ENCODE peak calls at places on chromosomes 11 and 22, in nine cellular contexts. K is progenitor cell of endocrine pancreas, F is mucosa of descending colon, Z is brain microvascular endothelial cell, H is foreskin fibroblast, S is Peyer's patch, A is PC-3, X is lower leg skin, Y is fibroblast of mammary gland. N is an unnamed sample.

GRCh38 chr22:36453266-36453607 is 28.2 kb downstream of the TXN2 start:
- DNase-seq in H (no peak), K (no peak), A (peak), Z (no peak), Y (no peak), S (peak), X (no peak), F (peak), N (no peak)

GRCh38 chr22:34414467-34415440 is 494.5 kb upstream of the LARGE1 start:
- DNase-seq in H (no peak), Z (no peak), A (peak), Y (peak), K (peak), X (no peak), F (peak), S (peak), N (no peak)

GRCh38 chr11:72483412-72484186 is 49.3 kb upstream of the CLPB start:
- DNase-seq in S (no peak), F (peak), A (peak), Y (peak), H (peak), X (no peak), Z (peak), K (no peak), N (no peak)

GRCh38 chr11:22763166-22763565 is 66.4 kb downstream of the SVIP start:
- DNase-seq in K (no peak), S (no peak), A (no peak), H (no peak), F (no peak), Z (no peak), Y (no peak), X (no peak), N (no peak)

GRCh38 chr11:44421090-44421675 is 111.2 kb upstream of the ALX4 start:
- DNase-seq in X (no peak), S (no peak), A (no peak), Z (no peak), K (no peak), F (no peak), Y (no peak), H (no peak), N (no peak)

GRCh38 chr11:34860034-34860433 is 56.1 kb downstream of the APIP start:
- DNase-seq in K (no peak), X (no peak), Y (peak), A (peak), H (peak), S (no peak), F (no peak), Z (no peak), N (no peak)

GRCh38 chr11:123145220-123145619 is 49.8 kb downstream of the CLMP start:
- DNase-seq in X (no peak), H (peak), Z (peak), K (no peak), F (no peak), S (peak), A (peak), Y (peak), N (no peak)

GRCh38 chr22:46042786-46043185 is 65.8 kb upstream of the WNT7B start:
- DNase-seq in A (no peak), H (no peak), F (no peak), Y (peak), S (peak), X (peak), Z (no peak), K (no peak), N (no peak)

GRCh38 chr11:74694136-74694535 is 37.1 kb downstream of the CHRDL2 start:
- DNase-seq in S (no peak), Z (no peak), Y (no peak), A (no peak), F (no peak), X (no peak), K (no peak), H (no peak), N (no peak)

GRCh38 chr22:40484906-40485660 is 114.7 kb downstream of the SGSM3 start:
- DNase-seq in H (peak), X (no peak), Y (peak), A (no peak), Z (no peak), S (no peak), F (no peak), K (no peak), N (no peak)

GRCh38 chr11:110177057-110177397 is 83.8 kb downstream of the ZC3H12C start:
- DNase-seq in X (no peak), Y (no peak), F (no peak), H (no peak), Z (no peak), A (no peak), S (no peak), K (no peak), N (no peak)

GRCh38 chr11:113957016-113957415 is 17.9 kb upstream of the HTR3A start:
- DNase-seq in X (no peak), Z (no peak), A (no peak), F (no peak), K (no peak), S (no peak), Y (no peak), H (no peak), N (no peak)

GRCh38 chr22:47304854-47305253 is 542.4 kb downstream of the TBC1D22A start:
- DNase-seq in Z (no peak), S (no peak), H (no peak), K (no peak), F (no peak), X (peak), Y (no peak), A (no peak), N (no peak)

GRCh38 chr11:62806611-62807121 is 1.4 kb upstream of the NXF1 start:
- DNase-seq in F (no peak), S (no peak), K (no peak), A (no peak), Z (no peak), X (no peak), Y (peak), H (peak), N (no peak)

GRCh38 chr11:129226207-129226798 is 34.2 kb upstream of the ARHGAP32 start:
- DNase-seq in K (no peak), S (no peak), Y (no peak), X (no peak), Z (no peak), A (no peak), H (no peak), F (no peak), N (no peak)

GRCh38 chr11:129225190-129225589 is 33.1 kb upstream of the ARHGAP32 start:
- DNase-seq in K (no peak), X (no peak), Y (peak), F (no peak), Z (peak), S (no peak), H (peak), A (peak), N (no peak)

GRCh38 chr11:129224538-129224937 is 32.4 kb upstream of the ARHGAP32 start:
- DNase-seq in K (no peak), F (no peak), A (peak), Y (peak), X (no peak), S (no peak), Z (no peak), H (no peak), N (no peak)

GRCh38 chr11:129234978-129235377 is 42.9 kb upstream of the ARHGAP32 start:
- DNase-seq in A (no peak), X (no peak), K (no peak), F (no peak), Z (no peak), H (no peak), Y (no peak), S (no peak), N (no peak)

DNA sequence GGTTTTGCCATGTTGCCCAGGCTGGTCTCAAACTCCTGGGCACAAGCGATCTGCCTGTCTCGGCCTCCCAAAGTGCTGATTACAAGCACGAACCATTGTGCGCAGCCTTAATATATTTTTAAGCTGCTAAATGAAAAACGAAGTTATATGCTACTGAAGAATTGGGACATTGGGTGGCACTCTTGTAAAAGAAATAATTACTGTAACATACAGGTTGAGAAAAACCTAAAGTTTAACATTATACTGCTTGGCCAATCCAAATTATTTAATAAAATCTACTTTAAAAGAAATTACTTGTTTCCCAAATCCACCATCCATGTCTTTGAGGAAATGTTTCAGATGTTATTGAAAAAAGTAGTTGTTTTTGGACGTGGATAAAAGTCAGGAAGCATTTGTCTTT is 37.9 kb upstream of the ARHGAP32 start:
- DNase-seq in F (no peak), S (no peak), A (peak), K (no peak), X (no peak), H (no peak), Y (peak), Z (no peak), N (no peak)
- TF ChIP-seq CTCF in F (no peak), S (peak), A (peak), K (no peak), X (no peak), H (no peak), Y (no peak), Z (no peak), N (no peak)

DNA sequence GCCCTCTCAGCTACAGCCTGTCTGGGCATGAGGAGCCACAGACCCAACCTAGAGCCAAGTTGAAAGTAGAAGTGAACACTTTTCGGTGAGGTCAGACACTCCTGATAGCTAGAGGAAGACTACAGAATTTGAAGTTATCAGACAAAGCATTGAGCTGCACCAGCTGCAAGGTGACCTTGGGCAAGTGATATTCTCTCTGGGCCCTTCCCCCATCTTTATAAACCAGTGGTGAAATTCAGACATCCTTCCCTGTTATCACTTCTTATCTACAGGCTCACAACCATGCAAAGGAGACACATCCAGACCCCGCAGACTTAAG is 8.0 kb upstream of the PMM1 start:
- DNase-seq in S (no peak), K (no peak), Y (no peak), Z (no peak), X (no peak), F (no peak), H (no peak), A (no peak), N (no peak)
- TF ChIP-seq CTCF in S (no peak), K (no peak), Y (no peak), Z (no peak), X (no peak), F (no peak), H (no peak), A (peak), N (no peak)

DNA sequence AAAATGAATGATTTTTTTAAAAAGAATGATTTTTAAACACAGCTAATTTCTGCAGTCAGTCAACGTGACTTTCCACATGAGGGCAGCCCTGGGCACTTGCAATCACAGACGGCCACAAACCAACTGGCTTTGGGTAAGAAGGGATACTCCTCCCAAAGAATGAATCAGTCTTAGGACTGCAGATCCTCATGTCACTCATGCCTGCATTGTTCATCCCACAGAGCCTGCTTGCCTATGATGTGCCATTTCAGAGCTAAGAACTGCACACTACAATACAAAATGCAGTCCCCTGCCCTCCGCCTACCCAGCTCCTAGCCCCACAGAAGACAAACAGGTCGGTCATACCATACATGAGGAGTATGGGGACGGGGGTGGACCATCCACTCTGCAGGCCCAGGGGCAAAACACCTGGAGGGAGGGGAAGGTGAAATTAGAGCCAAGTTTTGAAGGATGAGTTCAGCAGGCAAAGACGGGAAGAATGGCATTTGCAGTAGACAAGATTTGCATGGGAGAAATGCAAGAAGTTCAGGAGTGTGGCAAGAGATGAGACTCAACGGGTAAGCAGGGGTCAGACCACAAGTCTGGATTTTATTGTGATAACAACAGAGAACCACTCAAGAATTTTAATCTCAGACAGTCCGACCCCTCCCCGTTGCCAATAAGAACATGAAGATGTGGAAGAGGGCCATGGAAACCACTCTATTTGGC is 24.7 kb downstream of the PACSIN2 start:
- DNase-seq in A (peak), Z (peak), S (peak), K (no peak), F (no peak), X (no peak), H (peak), Y (peak), N (no peak)
- TF ChIP-seq CTCF in A (peak), Z (peak), S (no peak), K (no peak), F (no peak), X (no peak), H (peak), Y (peak), N (peak)

GRCh38 chr11:129989437-129989836 is 13.2 kb downstream of the PRDM10 start:
- DNase-seq in K (no peak), Z (no peak), X (peak), Y (no peak), F (peak), A (no peak), S (no peak), H (no peak), N (no peak)

GRCh38 chr11:129995163-129995562 is 7.5 kb downstream of the PRDM10 start:
- DNase-seq in A (no peak), X (no peak), K (no peak), Z (no peak), Y (no peak), S (no peak), F (no peak), H (no peak), N (no peak)

GRCh38 chr11:129996113-129996870 is 6.3 kb downstream of the PRDM10 start:
- DNase-seq in X (no peak), Z (no peak), H (no peak), F (no peak), Y (no peak), A (no peak), S (no peak), K (no peak), N (no peak)

GRCh38 chr11:129987950-129988349 is 14.7 kb downstream of the PRDM10 start:
- DNase-seq in Z (no peak), K (no peak), A (no peak), H (no peak), Y (no peak), S (no peak), F (no peak), X (peak), N (no peak)

DNA sequence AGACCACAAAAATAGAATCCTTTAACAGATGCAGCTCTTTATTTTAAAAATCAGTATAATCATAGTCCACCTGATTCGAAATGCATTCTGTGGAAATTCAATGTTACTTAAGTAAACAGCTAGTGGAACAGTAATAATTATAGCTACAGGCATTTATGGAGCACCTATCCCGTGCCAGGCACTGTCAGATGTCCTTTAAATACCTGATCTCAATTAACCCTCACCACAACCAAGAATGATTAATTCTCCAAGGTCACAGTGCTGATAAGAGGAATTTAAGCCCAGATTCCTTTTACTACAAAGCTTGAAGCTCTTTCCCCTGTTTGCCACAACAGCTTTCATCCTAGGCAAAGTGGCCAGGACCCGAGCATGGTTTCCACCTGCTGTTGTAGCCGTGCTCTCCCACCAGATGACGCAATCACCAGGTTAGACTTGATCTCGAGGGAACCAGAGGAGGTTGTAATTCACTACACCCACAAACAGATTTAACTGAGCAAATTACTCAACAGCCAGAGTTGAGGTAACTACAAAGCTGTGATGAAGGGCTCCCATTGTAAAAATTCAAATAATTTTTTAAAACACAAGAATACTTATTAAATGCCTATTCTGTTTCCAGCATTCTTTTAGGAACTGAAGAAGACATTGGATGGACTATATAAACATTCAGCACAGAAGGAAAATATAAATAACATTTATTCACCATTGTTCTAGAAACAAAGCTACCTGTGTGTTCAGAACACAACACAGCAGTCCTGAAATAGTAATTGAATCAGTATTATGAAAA is 10.3 kb downstream of the PRDM10 start:
- DNase-seq in F (peak), Z (no peak), H (no peak), S (peak), X (peak), A (peak), K (no peak), Y (peak), N (no peak)
- TF ChIP-seq CTCF in F (no peak), Z (peak), H (peak), S (peak), X (no peak), A (peak), K (peak), Y (no peak), N (peak)

GRCh38 chr11:120751550-120751949 is 240.0 kb downstream of the GRIK4 start:
- DNase-seq in F (no peak), H (no peak), S (no peak), K (no peak), X (no peak), Y (no peak), Z (no peak), A (no peak), N (no peak)
- TF ChIP-seq CTCF in F (no peak), H (no peak), S (no peak), K (no peak), X (no peak), Y (no peak), Z (no peak), A (no peak), N (no peak)